ENCODE peak calls at places on chromosomes 3 and 15, in five cellular contexts. One of them, this sample, is unnamed.

GRCh38 chr3:62011667-62012066 is 361.7 kb downstream of the FEZF2 start:
- DNase-seq in germinal center: no peak
- DNase-seq in hepatocyte: peak; percentile 18
- DNase-seq in Calu3: no peak
- DNase-seq in CD8-positive, alpha-beta T cell: no peak
- DNase-seq in this sample: no peak

GRCh38 chr15:51094606-51095569 is at the start of gene TNFAIP8L3:
- DNase-seq in Calu3: peak; percentile 18
- DNase-seq in germinal center: peak; percentile 32
- DNase-seq in hepatocyte: peak; percentile 57
- DNase-seq in CD8-positive, alpha-beta T cell: no peak
- DNase-seq in this sample: peak; percentile 47

GRCh38 chr3:192273611-192274010 is 453.7 kb downstream of the FGF12 start:
- DNase-seq in CD8-positive, alpha-beta T cell: no peak
- DNase-seq in hepatocyte: no peak
- DNase-seq in Calu3: peak; percentile 54
- DNase-seq in germinal center: no peak
- DNase-seq in this sample: no peak

GRCh38 chr15:57500256-57500655 is 91.4 kb upstream of the MYZAP start:
- DNase-seq in CD8-positive, alpha-beta T cell: no peak
- DNase-seq in hepatocyte: no peak
- DNase-seq in germinal center: no peak
- DNase-seq in Calu3: no peak
- DNase-seq in this sample: no peak

GRCh38 chr3:46954178-46954577 is 22.4 kb downstream of the CCDC12 start:
- DNase-seq in Calu3: no peak
- DNase-seq in germinal center: no peak
- DNase-seq in hepatocyte: no peak
- DNase-seq in CD8-positive, alpha-beta T cell: no peak
- DNase-seq in this sample: no peak

GRCh38 chr3:29693863-29694262 is 413.0 kb downstream of the RBMS3 start:
- DNase-seq in hepatocyte: peak; percentile 30
- DNase-seq in Calu3: peak; percentile 26
- DNase-seq in CD8-positive, alpha-beta T cell: no peak
- DNase-seq in germinal center: no peak
- DNase-seq in this sample: no peak

GRCh38 chr3:181704421-181705066 is 7.2 kb upstream of the SOX2 start:
- DNase-seq in CD8-positive, alpha-beta T cell: no peak
- DNase-seq in Calu3: no peak
- DNase-seq in hepatocyte: no peak
- DNase-seq in germinal center: no peak
- DNase-seq in this sample: no peak

GRCh38 chr3:157104928-157105652 is 54.9 kb downstream of the CCNL1 start:
- DNase-seq in CD8-positive, alpha-beta T cell: no peak
- DNase-seq in hepatocyte: no peak
- DNase-seq in Calu3: no peak
- DNase-seq in germinal center: peak; percentile 85
- DNase-seq in this sample: no peak

GRCh38 chr3:127803619-127804018 is 18.7 kb downstream of the MGLL start:
- DNase-seq in hepatocyte: no peak
- DNase-seq in germinal center: no peak
- DNase-seq in CD8-positive, alpha-beta T cell: no peak
- DNase-seq in Calu3: no peak
- DNase-seq in this sample: no peak

GRCh38 chr15:68634531-68634930 is 55.7 kb downstream of the CORO2B start:
- DNase-seq in CD8-positive, alpha-beta T cell: no peak
- DNase-seq in germinal center: peak; percentile 41
- DNase-seq in Calu3: no peak
- DNase-seq in hepatocyte: no peak
- DNase-seq in this sample: no peak

GRCh38 chr15:80567721-80568157 is 127.4 kb upstream of the ABHD17C start:
- DNase-seq in germinal center: peak; percentile 17
- DNase-seq in CD8-positive, alpha-beta T cell: no peak
- DNase-seq in Calu3: peak; percentile 76
- DNase-seq in hepatocyte: peak; percentile 87
- DNase-seq in this sample: peak; percentile 89

This sample was measured in HT-29.